ENCODE peak calls at places on chromosome 12, in nine cellular contexts. One of them, this sample, is unnamed.

GRCh38 chr12:122437656-122438121 is 15.2 kb upstream of the CLIP1 start:
- DNase-seq in foreskin fibroblast: peak
- DNase-seq in GM23338: no peak
- DNase-seq in ovary: peak
- DNase-seq in Panc1: no peak
- DNase-seq in CD8-positive, alpha-beta T cell: no peak
- DNase-seq in keratinocyte: no peak
- DNase-seq in fibroblast of pulmonary artery: peak
- DNase-seq in lower leg skin: peak
- DNase-seq in this sample: peak

GRCh38 chr12:12433203-12433731 is 76.4 kb downstream of the BORCS5 start:
- DNase-seq in foreskin fibroblast: no peak
- DNase-seq in GM23338: no peak
- DNase-seq in ovary: no peak
- DNase-seq in Panc1: no peak
- DNase-seq in CD8-positive, alpha-beta T cell: no peak
- DNase-seq in keratinocyte: no peak
- DNase-seq in fibroblast of pulmonary artery: no peak
- DNase-seq in lower leg skin: no peak
- DNase-seq in this sample: no peak

GRCh38 chr12:27506645-27507189 is 17.3 kb upstream of the PPFIBP1 start:
- DNase-seq in foreskin fibroblast: no peak
- DNase-seq in GM23338: no peak
- DNase-seq in ovary: no peak
- DNase-seq in Panc1: no peak
- DNase-seq in CD8-positive, alpha-beta T cell: no peak
- DNase-seq in keratinocyte: no peak
- DNase-seq in fibroblast of pulmonary artery: no peak
- DNase-seq in lower leg skin: no peak
- DNase-seq in this sample: no peak

GRCh38 chr12:66025477-66025876 is 105.1 kb downstream of the LLPH start:
- DNase-seq in foreskin fibroblast: no peak
- DNase-seq in GM23338: no peak
- DNase-seq in ovary: no peak
- DNase-seq in Panc1: no peak
- DNase-seq in CD8-positive, alpha-beta T cell: no peak
- DNase-seq in keratinocyte: no peak
- DNase-seq in fibroblast of pulmonary artery: no peak
- DNase-seq in lower leg skin: no peak
- DNase-seq in this sample: no peak

GRCh38 chr12:79300199-79300568 is 390.6 kb downstream of the PAWR start:
- DNase-seq in foreskin fibroblast: peak
- DNase-seq in GM23338: peak
- DNase-seq in ovary: no peak
- DNase-seq in Panc1: no peak
- DNase-seq in CD8-positive, alpha-beta T cell: no peak
- DNase-seq in keratinocyte: no peak
- DNase-seq in fibroblast of pulmonary artery: peak
- DNase-seq in lower leg skin: no peak
- DNase-seq in this sample: peak

GRCh38 chr12:25615119-25615518 is 62.0 kb upstream of the LMNTD1 start:
- DNase-seq in foreskin fibroblast: peak
- DNase-seq in GM23338: no peak
- DNase-seq in ovary: no peak
- DNase-seq in Panc1: peak
- DNase-seq in CD8-positive, alpha-beta T cell: no peak
- DNase-seq in keratinocyte: no peak
- DNase-seq in fibroblast of pulmonary artery: peak
- DNase-seq in lower leg skin: no peak
- DNase-seq in this sample: peak

GRCh38 chr12:123801573-123802178 is 39.6 kb downstream of the DNAH10 start:
- DNase-seq in foreskin fibroblast: peak
- DNase-seq in GM23338: peak
- DNase-seq in ovary: no peak
- DNase-seq in Panc1: no peak
- DNase-seq in CD8-positive, alpha-beta T cell: no peak
- DNase-seq in keratinocyte: no peak
- DNase-seq in fibroblast of pulmonary artery: peak
- DNase-seq in lower leg skin: no peak
- DNase-seq in this sample: peak

GRCh38 chr12:103858953-103859601 is 18.0 kb upstream of the NT5DC3 start:
- DNase-seq in foreskin fibroblast: peak
- DNase-seq in GM23338: no peak
- DNase-seq in ovary: peak
- DNase-seq in Panc1: peak
- DNase-seq in CD8-positive, alpha-beta T cell: no peak
- DNase-seq in keratinocyte: peak
- DNase-seq in fibroblast of pulmonary artery: peak
- DNase-seq in lower leg skin: peak
- DNase-seq in this sample: peak

GRCh38 chr12:31029916-31030562 is 43.6 kb upstream of the DDX11 start:
- DNase-seq in foreskin fibroblast: no peak
- DNase-seq in GM23338: no peak
- DNase-seq in ovary: no peak
- DNase-seq in Panc1: no peak
- DNase-seq in CD8-positive, alpha-beta T cell: no peak
- DNase-seq in keratinocyte: no peak
- DNase-seq in fibroblast of pulmonary artery: no peak
- DNase-seq in lower leg skin: no peak
- DNase-seq in this sample: no peak

GRCh38 chr12:81627336-81628189 is 131.6 kb downstream of the PPFIA2 start:
- DNase-seq in foreskin fibroblast: peak
- DNase-seq in GM23338: peak
- DNase-seq in ovary: no peak
- DNase-seq in Panc1: peak
- DNase-seq in CD8-positive, alpha-beta T cell: no peak
- DNase-seq in keratinocyte: no peak
- DNase-seq in fibroblast of pulmonary artery: peak
- DNase-seq in lower leg skin: no peak
- DNase-seq in this sample: peak
- TF ChIP-seq CTCF in foreskin fibroblast: peak
- TF ChIP-seq CTCF in GM23338: peak
- TF ChIP-seq CTCF in ovary: no peak
- TF ChIP-seq CTCF in Panc1: peak
- TF ChIP-seq CTCF in CD8-positive, alpha-beta T cell: no peak
- TF ChIP-seq CTCF in keratinocyte: no peak
- TF ChIP-seq CTCF in fibroblast of pulmonary artery: peak
- TF ChIP-seq CTCF in lower leg skin: no peak
- TF ChIP-seq CTCF in this sample: peak

DNA sequence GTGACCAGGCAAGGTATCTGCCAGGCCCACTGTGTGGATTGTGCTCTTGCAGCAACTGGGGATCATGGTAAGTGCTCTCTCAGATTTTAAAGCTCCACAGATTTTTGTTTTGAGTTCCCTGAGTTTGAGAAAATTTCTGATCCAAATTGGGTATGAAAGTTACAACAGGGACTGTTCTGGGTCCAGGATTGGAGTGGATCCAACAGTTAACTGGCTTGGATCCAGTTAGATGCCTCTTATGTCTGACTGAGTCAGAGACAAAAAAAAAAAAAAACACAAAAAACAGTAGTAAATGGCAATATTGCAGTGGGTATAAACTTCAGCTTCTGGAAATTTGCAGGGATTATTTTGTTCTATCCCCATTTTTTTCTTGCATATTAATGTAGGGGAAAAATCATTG is 598.8 kb downstream of the C12orf50 start:
- DNase-seq in foreskin fibroblast: no peak
- DNase-seq in GM23338: no peak
- DNase-seq in ovary: no peak
- DNase-seq in Panc1: no peak
- DNase-seq in CD8-positive, alpha-beta T cell: no peak
- DNase-seq in keratinocyte: no peak
- DNase-seq in fibroblast of pulmonary artery: peak
- DNase-seq in lower leg skin: no peak
- DNase-seq in this sample: peak
- H3K4me3 ChIP-seq in foreskin fibroblast: no peak
- H3K4me3 ChIP-seq in GM23338: no peak
- H3K4me3 ChIP-seq in ovary: no peak
- H3K4me3 ChIP-seq in Panc1: no peak
- H3K4me3 ChIP-seq in CD8-positive, alpha-beta T cell: no peak
- H3K4me3 ChIP-seq in keratinocyte: no peak
- H3K4me3 ChIP-seq in fibroblast of pulmonary artery: no peak
- H3K4me3 ChIP-seq in lower leg skin: no peak
- H3K4me3 ChIP-seq in this sample: no peak

DNA sequence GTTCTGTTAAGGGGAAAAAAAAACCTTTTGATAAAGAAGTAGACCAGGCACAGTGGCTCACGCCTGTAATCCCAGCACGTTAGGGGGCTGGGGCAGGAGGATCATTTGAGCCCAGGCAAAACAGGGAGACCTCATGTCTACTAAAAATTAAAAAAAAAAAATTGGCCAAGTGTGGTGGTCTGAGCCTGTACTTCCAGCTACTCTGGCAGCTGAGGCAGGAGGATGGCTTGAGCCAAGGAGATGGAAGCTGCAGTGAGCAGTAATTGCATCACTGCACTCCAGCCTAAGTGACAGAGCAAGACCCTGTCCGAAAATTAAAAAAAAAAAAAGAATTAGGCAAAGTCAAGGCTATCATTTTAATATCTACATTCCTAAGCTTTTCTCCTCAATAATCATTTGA is 124.8 kb upstream of the CPM start:
- DNase-seq in foreskin fibroblast: no peak
- DNase-seq in GM23338: no peak
- DNase-seq in ovary: no peak
- DNase-seq in Panc1: no peak
- DNase-seq in CD8-positive, alpha-beta T cell: no peak
- DNase-seq in keratinocyte: no peak
- DNase-seq in fibroblast of pulmonary artery: no peak
- DNase-seq in lower leg skin: no peak
- DNase-seq in this sample: no peak
- TF ChIP-seq CTCF in foreskin fibroblast: no peak
- TF ChIP-seq CTCF in GM23338: no peak
- TF ChIP-seq CTCF in ovary: no peak
- TF ChIP-seq CTCF in Panc1: no peak
- TF ChIP-seq CTCF in CD8-positive, alpha-beta T cell: no peak
- TF ChIP-seq CTCF in keratinocyte: no peak
- TF ChIP-seq CTCF in fibroblast of pulmonary artery: no peak
- TF ChIP-seq CTCF in lower leg skin: no peak
- TF ChIP-seq CTCF in this sample: no peak

GRCh38 chr12:6961278-6961694 is 9.2 kb downstream of the PHB2 start:
- DNase-seq in foreskin fibroblast: no peak
- DNase-seq in GM23338: no peak
- DNase-seq in ovary: peak
- DNase-seq in Panc1: no peak
- DNase-seq in CD8-positive, alpha-beta T cell: peak
- DNase-seq in keratinocyte: no peak
- DNase-seq in fibroblast of pulmonary artery: peak
- DNase-seq in lower leg skin: no peak
- DNase-seq in this sample: no peak

GRCh38 chr12:6957741-6958608 is 6.8 kb downstream of the PTPN6 start:
- DNase-seq in foreskin fibroblast: no peak
- DNase-seq in GM23338: no peak
- DNase-seq in ovary: no peak
- DNase-seq in Panc1: no peak
- DNase-seq in CD8-positive, alpha-beta T cell: no peak
- DNase-seq in keratinocyte: no peak
- DNase-seq in fibroblast of pulmonary artery: no peak
- DNase-seq in lower leg skin: no peak
- DNase-seq in this sample: no peak

GRCh38 chr12:6960291-6961277 is 9.4 kb downstream of the PTPN6 start:
- DNase-seq in foreskin fibroblast: no peak
- DNase-seq in GM23338: no peak
- DNase-seq in ovary: peak
- DNase-seq in Panc1: no peak
- DNase-seq in CD8-positive, alpha-beta T cell: no peak
- DNase-seq in keratinocyte: no peak
- DNase-seq in fibroblast of pulmonary artery: peak
- DNase-seq in lower leg skin: no peak
- DNase-seq in this sample: peak

GRCh38 chr12:6958609-6959375 is 7.6 kb downstream of the PTPN6 start:
- DNase-seq in foreskin fibroblast: no peak
- DNase-seq in GM23338: no peak
- DNase-seq in ovary: no peak
- DNase-seq in Panc1: no peak
- DNase-seq in CD8-positive, alpha-beta T cell: peak
- DNase-seq in keratinocyte: no peak
- DNase-seq in fibroblast of pulmonary artery: no peak
- DNase-seq in lower leg skin: no peak
- DNase-seq in this sample: no peak

DNA sequence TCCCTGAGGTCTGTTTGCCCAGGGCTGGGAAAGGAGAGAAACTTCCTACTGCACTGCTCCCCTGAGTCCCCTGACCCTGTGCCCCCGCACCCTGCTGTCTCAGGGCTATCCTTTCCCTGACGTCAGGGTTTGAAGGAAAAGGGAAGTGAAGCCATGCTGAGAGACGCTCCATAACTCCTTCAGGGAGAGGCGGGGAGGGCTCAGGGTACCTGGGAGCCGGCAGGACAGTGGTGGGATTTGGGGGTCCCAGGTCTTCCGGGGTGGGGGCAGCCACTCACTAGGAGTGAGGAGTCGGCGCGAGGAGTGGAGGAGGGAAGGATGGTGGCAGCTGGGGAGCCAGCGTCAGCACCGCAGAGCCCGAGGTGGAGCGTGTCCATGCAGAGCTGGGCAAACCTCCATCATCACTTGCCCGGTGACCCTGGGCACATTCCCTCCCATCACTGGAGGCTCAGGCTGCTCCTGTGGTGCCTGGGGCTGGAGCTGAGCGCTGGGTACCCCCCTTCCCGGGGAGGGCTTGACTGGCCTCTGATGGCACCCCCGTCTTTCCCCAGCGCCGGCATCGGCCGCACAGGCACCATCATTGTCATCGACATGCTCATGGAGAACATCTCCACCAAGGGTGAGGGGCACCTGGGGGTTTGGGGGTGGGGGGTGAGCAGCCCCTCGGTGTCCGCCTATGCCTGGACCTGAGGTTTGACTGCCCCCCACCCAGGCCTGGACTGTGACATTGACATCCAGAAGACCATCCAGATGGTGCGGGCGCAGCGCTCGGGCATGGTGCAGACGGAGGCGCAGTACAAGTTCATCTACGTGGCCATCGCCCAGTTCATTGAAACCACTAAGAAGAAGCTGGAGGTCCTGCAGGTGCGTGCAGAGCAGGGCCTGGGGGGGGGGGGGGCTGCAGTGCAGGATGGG is 8.5 kb downstream of the PTPN6 start:
- DNase-seq in foreskin fibroblast: no peak
- DNase-seq in GM23338: no peak
- DNase-seq in ovary: no peak
- DNase-seq in Panc1: no peak
- DNase-seq in CD8-positive, alpha-beta T cell: no peak
- DNase-seq in keratinocyte: no peak
- DNase-seq in fibroblast of pulmonary artery: no peak
- DNase-seq in lower leg skin: no peak
- DNase-seq in this sample: no peak
- H3K4me3 ChIP-seq in foreskin fibroblast: no peak
- H3K4me3 ChIP-seq in GM23338: no peak
- H3K4me3 ChIP-seq in ovary: no peak
- H3K4me3 ChIP-seq in Panc1: no peak
- H3K4me3 ChIP-seq in CD8-positive, alpha-beta T cell: peak
- H3K4me3 ChIP-seq in keratinocyte: no peak
- H3K4me3 ChIP-seq in fibroblast of pulmonary artery: no peak
- H3K4me3 ChIP-seq in lower leg skin: no peak
- H3K4me3 ChIP-seq in this sample: no peak

GRCh38 chr12:49327887-49328286 is 4.8 kb downstream of the TROAP start:
- DNase-seq in foreskin fibroblast: no peak
- DNase-seq in GM23338: no peak
- DNase-seq in ovary: no peak
- DNase-seq in Panc1: no peak
- DNase-seq in CD8-positive, alpha-beta T cell: no peak
- DNase-seq in keratinocyte: no peak
- DNase-seq in fibroblast of pulmonary artery: no peak
- DNase-seq in lower leg skin: no peak
- DNase-seq in this sample: no peak
- TF ChIP-seq CTCF in foreskin fibroblast: no peak
- TF ChIP-seq CTCF in GM23338: no peak
- TF ChIP-seq CTCF in ovary: no peak
- TF ChIP-seq CTCF in Panc1: no peak
- TF ChIP-seq CTCF in CD8-positive, alpha-beta T cell: no peak
- TF ChIP-seq CTCF in keratinocyte: no peak
- TF ChIP-seq CTCF in fibroblast of pulmonary artery: no peak
- TF ChIP-seq CTCF in lower leg skin: no peak
- TF ChIP-seq CTCF in this sample: no peak

GRCh38 chr12:101764393-101764792 is 25.1 kb upstream of the SYCP3 start:
- DNase-seq in foreskin fibroblast: no peak
- DNase-seq in GM23338: no peak
- DNase-seq in ovary: no peak
- DNase-seq in Panc1: no peak
- DNase-seq in CD8-positive, alpha-beta T cell: no peak
- DNase-seq in keratinocyte: no peak
- DNase-seq in fibroblast of pulmonary artery: no peak
- DNase-seq in lower leg skin: no peak
- DNase-seq in this sample: no peak
- H3K4me3 ChIP-seq in foreskin fibroblast: no peak
- H3K4me3 ChIP-seq in GM23338: no peak
- H3K4me3 ChIP-seq in ovary: no peak
- H3K4me3 ChIP-seq in Panc1: no peak
- H3K4me3 ChIP-seq in CD8-positive, alpha-beta T cell: no peak
- H3K4me3 ChIP-seq in keratinocyte: no peak
- H3K4me3 ChIP-seq in fibroblast of pulmonary artery: no peak
- H3K4me3 ChIP-seq in lower leg skin: no peak
- H3K4me3 ChIP-seq in this sample: no peak

This sample was measured in choroid plexus epithelial cell.